ENCODE peak calls at places on chromosomes 3 and 15, in ten cellular contexts. One of them, this sample, is unnamed.
A peak's percentile ranks its signal among the peaks of the same experiment; 100 is the strongest.

GRCh38 chr3:14297784-14298236 is 104.6 kb upstream of the SLC6A6 start:
- DNase-seq in NCI-H146: no peak
- DNase-seq in GM23248: peak; percentile 23
- DNase-seq in activated gamma-delta T cell treated with anti-CD3 and anti-CD28 coated beads, Interleukin-2, amount 50 U/mL, for 16 hours: no peak
- DNase-seq in HAP-1: no peak
- DNase-seq in A549: no peak
- DNase-seq in T-helper 2 cell treated with Interferon-gamma antibody and Interleukin-4, amounts not matched to agents 5 μg/mL and 100 μg/mL, for 36 hours: no peak
- DNase-seq in adrenal gland: peak; percentile 71
- DNase-seq in stimulated activated CD4-positive, alpha-beta T cell treated with anti-CD3 and anti-CD28 coated beads, Interleukin-1b, Interleukin-23, amount 100 ng/mL, for 24 hours: no peak
- DNase-seq in H7: peak; percentile 72
- DNase-seq in this sample: no peak

GRCh38 chr15:70503073-70503745 is 260.1 kb downstream of the UACA start:
- DNase-seq in NCI-H146: no peak
- DNase-seq in GM23248: no peak
- DNase-seq in activated gamma-delta T cell treated with anti-CD3 and anti-CD28 coated beads, Interleukin-2, amount 50 U/mL, for 16 hours: no peak
- DNase-seq in HAP-1: no peak
- DNase-seq in A549: no peak
- DNase-seq in T-helper 2 cell treated with Interferon-gamma antibody and Interleukin-4, amounts not matched to agents 5 μg/mL and 100 μg/mL, for 36 hours: no peak
- DNase-seq in adrenal gland: no peak
- DNase-seq in stimulated activated CD4-positive, alpha-beta T cell treated with anti-CD3 and anti-CD28 coated beads, Interleukin-1b, Interleukin-23, amount 100 ng/mL, for 24 hours: no peak
- DNase-seq in H7: no peak
- DNase-seq in this sample: no peak

GRCh38 chr3:171122212-171122611 is 95.7 kb upstream of the SLC2A2 start:
- DNase-seq in NCI-H146: no peak
- DNase-seq in GM23248: peak; percentile 60
- DNase-seq in activated gamma-delta T cell treated with anti-CD3 and anti-CD28 coated beads, Interleukin-2, amount 50 U/mL, for 16 hours: no peak
- DNase-seq in HAP-1: no peak
- DNase-seq in A549: no peak
- DNase-seq in T-helper 2 cell treated with Interferon-gamma antibody and Interleukin-4, amounts not matched to agents 5 μg/mL and 100 μg/mL, for 36 hours: no peak
- DNase-seq in adrenal gland: no peak
- DNase-seq in stimulated activated CD4-positive, alpha-beta T cell treated with anti-CD3 and anti-CD28 coated beads, Interleukin-1b, Interleukin-23, amount 100 ng/mL, for 24 hours: no peak
- DNase-seq in H7: no peak
- DNase-seq in this sample: no peak

GRCh38 chr15:50241684-50242450 is 23.7 kb downstream of the HDC start:
- DNase-seq in NCI-H146: no peak
- DNase-seq in GM23248: peak; percentile 76
- DNase-seq in activated gamma-delta T cell treated with anti-CD3 and anti-CD28 coated beads, Interleukin-2, amount 50 U/mL, for 16 hours: no peak
- DNase-seq in HAP-1: no peak
- DNase-seq in A549: no peak
- DNase-seq in T-helper 2 cell treated with Interferon-gamma antibody and Interleukin-4, amounts not matched to agents 5 μg/mL and 100 μg/mL, for 36 hours: peak; percentile 32
- DNase-seq in adrenal gland: no peak
- DNase-seq in stimulated activated CD4-positive, alpha-beta T cell treated with anti-CD3 and anti-CD28 coated beads, Interleukin-1b, Interleukin-23, amount 100 ng/mL, for 24 hours: no peak
- DNase-seq in H7: no peak
- DNase-seq in this sample: no peak

GRCh38 chr3:117557469-117557868 is 847.9 kb downstream of the TUSC7 start:
- DNase-seq in NCI-H146: peak; percentile 8
- DNase-seq in GM23248: no peak
- DNase-seq in activated gamma-delta T cell treated with anti-CD3 and anti-CD28 coated beads, Interleukin-2, amount 50 U/mL, for 16 hours: no peak
- DNase-seq in HAP-1: no peak
- DNase-seq in A549: no peak
- DNase-seq in T-helper 2 cell treated with Interferon-gamma antibody and Interleukin-4, amounts not matched to agents 5 μg/mL and 100 μg/mL, for 36 hours: no peak
- DNase-seq in adrenal gland: no peak
- DNase-seq in stimulated activated CD4-positive, alpha-beta T cell treated with anti-CD3 and anti-CD28 coated beads, Interleukin-1b, Interleukin-23, amount 100 ng/mL, for 24 hours: no peak
- DNase-seq in H7: no peak
- DNase-seq in this sample: no peak

GRCh38 chr3:44055951-44056350 is 185.7 kb upstream of the TOPAZ1 start:
- DNase-seq in NCI-H146: no peak
- DNase-seq in GM23248: no peak
- DNase-seq in activated gamma-delta T cell treated with anti-CD3 and anti-CD28 coated beads, Interleukin-2, amount 50 U/mL, for 16 hours: no peak
- DNase-seq in HAP-1: no peak
- DNase-seq in A549: no peak
- DNase-seq in T-helper 2 cell treated with Interferon-gamma antibody and Interleukin-4, amounts not matched to agents 5 μg/mL and 100 μg/mL, for 36 hours: no peak
- DNase-seq in adrenal gland: no peak
- DNase-seq in stimulated activated CD4-positive, alpha-beta T cell treated with anti-CD3 and anti-CD28 coated beads, Interleukin-1b, Interleukin-23, amount 100 ng/mL, for 24 hours: no peak
- DNase-seq in H7: no peak
- DNase-seq in this sample: no peak

GRCh38 chr3:156477306-156477705 is 77.6 kb downstream of the SSR3 start:
- DNase-seq in NCI-H146: no peak
- DNase-seq in GM23248: peak; percentile 84
- DNase-seq in activated gamma-delta T cell treated with anti-CD3 and anti-CD28 coated beads, Interleukin-2, amount 50 U/mL, for 16 hours: no peak
- DNase-seq in HAP-1: no peak
- DNase-seq in A549: no peak
- DNase-seq in T-helper 2 cell treated with Interferon-gamma antibody and Interleukin-4, amounts not matched to agents 5 μg/mL and 100 μg/mL, for 36 hours: no peak
- DNase-seq in adrenal gland: no peak
- DNase-seq in stimulated activated CD4-positive, alpha-beta T cell treated with anti-CD3 and anti-CD28 coated beads, Interleukin-1b, Interleukin-23, amount 100 ng/mL, for 24 hours: no peak
- DNase-seq in H7: no peak
- DNase-seq in this sample: no peak

GRCh38 chr3:149472393-149472792 is 2.1 kb upstream of the TM4SF4 start:
- DNase-seq in NCI-H146: peak; percentile 36
- DNase-seq in GM23248: peak; percentile 61
- DNase-seq in activated gamma-delta T cell treated with anti-CD3 and anti-CD28 coated beads, Interleukin-2, amount 50 U/mL, for 16 hours: no peak
- DNase-seq in HAP-1: no peak
- DNase-seq in A549: no peak
- DNase-seq in T-helper 2 cell treated with Interferon-gamma antibody and Interleukin-4, amounts not matched to agents 5 μg/mL and 100 μg/mL, for 36 hours: no peak
- DNase-seq in adrenal gland: no peak
- DNase-seq in stimulated activated CD4-positive, alpha-beta T cell treated with anti-CD3 and anti-CD28 coated beads, Interleukin-1b, Interleukin-23, amount 100 ng/mL, for 24 hours: no peak
- DNase-seq in H7: no peak
- DNase-seq in this sample: no peak

GRCh38 chr3:12345141-12345561 is 56.3 kb downstream of the PPARG start:
- DNase-seq in NCI-H146: no peak
- DNase-seq in GM23248: peak; percentile 76
- DNase-seq in activated gamma-delta T cell treated with anti-CD3 and anti-CD28 coated beads, Interleukin-2, amount 50 U/mL, for 16 hours: no peak
- DNase-seq in HAP-1: no peak
- DNase-seq in A549: peak; percentile 39
- DNase-seq in T-helper 2 cell treated with Interferon-gamma antibody and Interleukin-4, amounts not matched to agents 5 μg/mL and 100 μg/mL, for 36 hours: no peak
- DNase-seq in adrenal gland: no peak
- DNase-seq in stimulated activated CD4-positive, alpha-beta T cell treated with anti-CD3 and anti-CD28 coated beads, Interleukin-1b, Interleukin-23, amount 100 ng/mL, for 24 hours: no peak
- DNase-seq in H7: no peak
- DNase-seq in this sample: no peak

GRCh38 chr3:47614788-47615187 is 36.1 kb upstream of the CSPG5 start:
- DNase-seq in NCI-H146: no peak
- DNase-seq in GM23248: no peak
- DNase-seq in activated gamma-delta T cell treated with anti-CD3 and anti-CD28 coated beads, Interleukin-2, amount 50 U/mL, for 16 hours: no peak
- DNase-seq in HAP-1: no peak
- DNase-seq in A549: no peak
- DNase-seq in T-helper 2 cell treated with Interferon-gamma antibody and Interleukin-4, amounts not matched to agents 5 μg/mL and 100 μg/mL, for 36 hours: no peak
- DNase-seq in adrenal gland: no peak
- DNase-seq in stimulated activated CD4-positive, alpha-beta T cell treated with anti-CD3 and anti-CD28 coated beads, Interleukin-1b, Interleukin-23, amount 100 ng/mL, for 24 hours: no peak
- DNase-seq in H7: no peak
- DNase-seq in this sample: no peak

GRCh38 chr15:52379395-52380111 is 83.9 kb upstream of the MYO5C start:
- DNase-seq in NCI-H146: no peak
- DNase-seq in GM23248: no peak
- DNase-seq in activated gamma-delta T cell treated with anti-CD3 and anti-CD28 coated beads, Interleukin-2, amount 50 U/mL, for 16 hours: no peak
- DNase-seq in HAP-1: no peak
- DNase-seq in A549: no peak
- DNase-seq in T-helper 2 cell treated with Interferon-gamma antibody and Interleukin-4, amounts not matched to agents 5 μg/mL and 100 μg/mL, for 36 hours: no peak
- DNase-seq in adrenal gland: no peak
- DNase-seq in stimulated activated CD4-positive, alpha-beta T cell treated with anti-CD3 and anti-CD28 coated beads, Interleukin-1b, Interleukin-23, amount 100 ng/mL, for 24 hours: no peak
- DNase-seq in H7: no peak
- DNase-seq in this sample: no peak

GRCh38 chr3:158127250-158128219 is 17.6 kb downstream of the RSRC1 start:
- DNase-seq in NCI-H146: no peak
- DNase-seq in GM23248: peak; percentile 31
- DNase-seq in activated gamma-delta T cell treated with anti-CD3 and anti-CD28 coated beads, Interleukin-2, amount 50 U/mL, for 16 hours: no peak
- DNase-seq in HAP-1: no peak
- DNase-seq in A549: peak; percentile 53
- DNase-seq in T-helper 2 cell treated with Interferon-gamma antibody and Interleukin-4, amounts not matched to agents 5 μg/mL and 100 μg/mL, for 36 hours: no peak
- DNase-seq in adrenal gland: no peak
- DNase-seq in stimulated activated CD4-positive, alpha-beta T cell treated with anti-CD3 and anti-CD28 coated beads, Interleukin-1b, Interleukin-23, amount 100 ng/mL, for 24 hours: no peak
- DNase-seq in H7: no peak
- DNase-seq in this sample: no peak

GRCh38 chr15:94894056-94894455 is 662.7 kb downstream of the MCTP2 start:
- DNase-seq in NCI-H146: no peak
- DNase-seq in GM23248: no peak
- DNase-seq in activated gamma-delta T cell treated with anti-CD3 and anti-CD28 coated beads, Interleukin-2, amount 50 U/mL, for 16 hours: no peak
- DNase-seq in HAP-1: no peak
- DNase-seq in A549: no peak
- DNase-seq in T-helper 2 cell treated with Interferon-gamma antibody and Interleukin-4, amounts not matched to agents 5 μg/mL and 100 μg/mL, for 36 hours: no peak
- DNase-seq in adrenal gland: no peak
- DNase-seq in stimulated activated CD4-positive, alpha-beta T cell treated with anti-CD3 and anti-CD28 coated beads, Interleukin-1b, Interleukin-23, amount 100 ng/mL, for 24 hours: no peak
- DNase-seq in H7: no peak
- DNase-seq in this sample: no peak

GRCh38 chr3:187318819-187319616 is 27.5 kb upstream of the MASP1 start:
- DNase-seq in NCI-H146: peak; percentile 40
- DNase-seq in GM23248: peak; percentile 85
- DNase-seq in activated gamma-delta T cell treated with anti-CD3 and anti-CD28 coated beads, Interleukin-2, amount 50 U/mL, for 16 hours: peak; percentile 3
- DNase-seq in HAP-1: peak; percentile 66
- DNase-seq in A549: peak; percentile 49
- DNase-seq in T-helper 2 cell treated with Interferon-gamma antibody and Interleukin-4, amounts not matched to agents 5 μg/mL and 100 μg/mL, for 36 hours: peak; percentile 13
- DNase-seq in adrenal gland: peak; percentile 48
- DNase-seq in stimulated activated CD4-positive, alpha-beta T cell treated with anti-CD3 and anti-CD28 coated beads, Interleukin-1b, Interleukin-23, amount 100 ng/mL, for 24 hours: peak; percentile 14
- DNase-seq in H7: peak; percentile 58
- DNase-seq in this sample: no peak

GRCh38 chr3:166100710-166101109 is 263.5 kb upstream of the BCHE start:
- DNase-seq in NCI-H146: no peak
- DNase-seq in GM23248: no peak
- DNase-seq in activated gamma-delta T cell treated with anti-CD3 and anti-CD28 coated beads, Interleukin-2, amount 50 U/mL, for 16 hours: no peak
- DNase-seq in HAP-1: no peak
- DNase-seq in A549: no peak
- DNase-seq in T-helper 2 cell treated with Interferon-gamma antibody and Interleukin-4, amounts not matched to agents 5 μg/mL and 100 μg/mL, for 36 hours: no peak
- DNase-seq in adrenal gland: no peak
- DNase-seq in stimulated activated CD4-positive, alpha-beta T cell treated with anti-CD3 and anti-CD28 coated beads, Interleukin-1b, Interleukin-23, amount 100 ng/mL, for 24 hours: no peak
- DNase-seq in H7: no peak
- DNase-seq in this sample: no peak

GRCh38 chr3:49313902-49314676 is 25.8 kb downstream of the USP4 start:
- DNase-seq in NCI-H146: no peak
- DNase-seq in GM23248: peak; percentile 53
- DNase-seq in activated gamma-delta T cell treated with anti-CD3 and anti-CD28 coated beads, Interleukin-2, amount 50 U/mL, for 16 hours: no peak
- DNase-seq in HAP-1: no peak
- DNase-seq in A549: no peak
- DNase-seq in T-helper 2 cell treated with Interferon-gamma antibody and Interleukin-4, amounts not matched to agents 5 μg/mL and 100 μg/mL, for 36 hours: no peak
- DNase-seq in adrenal gland: no peak
- DNase-seq in stimulated activated CD4-positive, alpha-beta T cell treated with anti-CD3 and anti-CD28 coated beads, Interleukin-1b, Interleukin-23, amount 100 ng/mL, for 24 hours: no peak
- DNase-seq in H7: no peak
- DNase-seq in this sample: no peak

GRCh38 chr3:58020740-58021071 is 12.5 kb downstream of the FLNB start:
- DNase-seq in NCI-H146: no peak
- DNase-seq in GM23248: no peak
- DNase-seq in activated gamma-delta T cell treated with anti-CD3 and anti-CD28 coated beads, Interleukin-2, amount 50 U/mL, for 16 hours: no peak
- DNase-seq in HAP-1: no peak
- DNase-seq in A549: no peak
- DNase-seq in T-helper 2 cell treated with Interferon-gamma antibody and Interleukin-4, amounts not matched to agents 5 μg/mL and 100 μg/mL, for 36 hours: no peak
- DNase-seq in adrenal gland: no peak
- DNase-seq in stimulated activated CD4-positive, alpha-beta T cell treated with anti-CD3 and anti-CD28 coated beads, Interleukin-1b, Interleukin-23, amount 100 ng/mL, for 24 hours: no peak
- DNase-seq in H7: no peak
- DNase-seq in this sample: no peak

GRCh38 chr3:150371741-150372254 is 36.3 kb upstream of the TSC22D2 start:
- DNase-seq in NCI-H146: no peak
- DNase-seq in GM23248: peak; percentile 98
- DNase-seq in activated gamma-delta T cell treated with anti-CD3 and anti-CD28 coated beads, Interleukin-2, amount 50 U/mL, for 16 hours: no peak
- DNase-seq in HAP-1: peak; percentile 59
- DNase-seq in A549: peak; percentile 97
- DNase-seq in T-helper 2 cell treated with Interferon-gamma antibody and Interleukin-4, amounts not matched to agents 5 μg/mL and 100 μg/mL, for 36 hours: no peak
- DNase-seq in adrenal gland: peak; percentile 72
- DNase-seq in stimulated activated CD4-positive, alpha-beta T cell treated with anti-CD3 and anti-CD28 coated beads, Interleukin-1b, Interleukin-23, amount 100 ng/mL, for 24 hours: no peak
- DNase-seq in H7: no peak
- DNase-seq in this sample: no peak

GRCh38 chr15:60059186-60059585 is 55.1 kb downstream of the FOXB1 start:
- DNase-seq in NCI-H146: no peak
- DNase-seq in GM23248: no peak
- DNase-seq in activated gamma-delta T cell treated with anti-CD3 and anti-CD28 coated beads, Interleukin-2, amount 50 U/mL, for 16 hours: no peak
- DNase-seq in HAP-1: no peak
- DNase-seq in A549: no peak
- DNase-seq in T-helper 2 cell treated with Interferon-gamma antibody and Interleukin-4, amounts not matched to agents 5 μg/mL and 100 μg/mL, for 36 hours: no peak
- DNase-seq in adrenal gland: no peak
- DNase-seq in stimulated activated CD4-positive, alpha-beta T cell treated with anti-CD3 and anti-CD28 coated beads, Interleukin-1b, Interleukin-23, amount 100 ng/mL, for 24 hours: no peak
- DNase-seq in H7: no peak
- DNase-seq in this sample: no peak

GRCh38 chr15:77013786-77014136 is 18.8 kb downstream of the PSTPIP1 start:
- DNase-seq in NCI-H146: no peak
- DNase-seq in GM23248: no peak
- DNase-seq in activated gamma-delta T cell treated with anti-CD3 and anti-CD28 coated beads, Interleukin-2, amount 50 U/mL, for 16 hours: peak; percentile 88
- DNase-seq in HAP-1: no peak
- DNase-seq in A549: no peak
- DNase-seq in T-helper 2 cell treated with Interferon-gamma antibody and Interleukin-4, amounts not matched to agents 5 μg/mL and 100 μg/mL, for 36 hours: peak; percentile 81
- DNase-seq in adrenal gland: no peak
- DNase-seq in stimulated activated CD4-positive, alpha-beta T cell treated with anti-CD3 and anti-CD28 coated beads, Interleukin-1b, Interleukin-23, amount 100 ng/mL, for 24 hours: peak; percentile 77
- DNase-seq in H7: peak; percentile 69
- DNase-seq in this sample: no peak

GRCh38 chr3:175805825-175806224 is 946.7 kb downstream of the NAALADL2 start:
- DNase-seq in NCI-H146: no peak
- DNase-seq in GM23248: no peak
- DNase-seq in activated gamma-delta T cell treated with anti-CD3 and anti-CD28 coated beads, Interleukin-2, amount 50 U/mL, for 16 hours: no peak
- DNase-seq in HAP-1: no peak
- DNase-seq in A549: no peak
- DNase-seq in T-helper 2 cell treated with Interferon-gamma antibody and Interleukin-4, amounts not matched to agents 5 μg/mL and 100 μg/mL, for 36 hours: no peak
- DNase-seq in adrenal gland: no peak
- DNase-seq in stimulated activated CD4-positive, alpha-beta T cell treated with anti-CD3 and anti-CD28 coated beads, Interleukin-1b, Interleukin-23, amount 100 ng/mL, for 24 hours: no peak
- DNase-seq in H7: no peak
- DNase-seq in this sample: no peak

GRCh38 chr3:113638910-113639309 is 57.5 kb downstream of the USF3 start:
- DNase-seq in NCI-H146: no peak
- DNase-seq in GM23248: no peak
- DNase-seq in activated gamma-delta T cell treated with anti-CD3 and anti-CD28 coated beads, Interleukin-2, amount 50 U/mL, for 16 hours: no peak
- DNase-seq in HAP-1: no peak
- DNase-seq in A549: no peak
- DNase-seq in T-helper 2 cell treated with Interferon-gamma antibody and Interleukin-4, amounts not matched to agents 5 μg/mL and 100 μg/mL, for 36 hours: no peak
- DNase-seq in adrenal gland: no peak
- DNase-seq in stimulated activated CD4-positive, alpha-beta T cell treated with anti-CD3 and anti-CD28 coated beads, Interleukin-1b, Interleukin-23, amount 100 ng/mL, for 24 hours: no peak
- DNase-seq in H7: no peak
- DNase-seq in this sample: no peak

GRCh38 chr15:94403246-94403824 is 172.0 kb downstream of the MCTP2 start:
- DNase-seq in NCI-H146: no peak
- DNase-seq in GM23248: no peak
- DNase-seq in activated gamma-delta T cell treated with anti-CD3 and anti-CD28 coated beads, Interleukin-2, amount 50 U/mL, for 16 hours: no peak
- DNase-seq in HAP-1: no peak
- DNase-seq in A549: no peak
- DNase-seq in T-helper 2 cell treated with Interferon-gamma antibody and Interleukin-4, amounts not matched to agents 5 μg/mL and 100 μg/mL, for 36 hours: no peak
- DNase-seq in adrenal gland: no peak
- DNase-seq in stimulated activated CD4-positive, alpha-beta T cell treated with anti-CD3 and anti-CD28 coated beads, Interleukin-1b, Interleukin-23, amount 100 ng/mL, for 24 hours: no peak
- DNase-seq in H7: no peak
- DNase-seq in this sample: no peak

GRCh38 chr3:178623666-178624255 is 87.5 kb downstream of the KCNMB2 start:
- DNase-seq in NCI-H146: peak; percentile 68
- DNase-seq in GM23248: no peak
- DNase-seq in activated gamma-delta T cell treated with anti-CD3 and anti-CD28 coated beads, Interleukin-2, amount 50 U/mL, for 16 hours: no peak
- DNase-seq in HAP-1: no peak
- DNase-seq in A549: no peak
- DNase-seq in T-helper 2 cell treated with Interferon-gamma antibody and Interleukin-4, amounts not matched to agents 5 μg/mL and 100 μg/mL, for 36 hours: no peak
- DNase-seq in adrenal gland: no peak
- DNase-seq in stimulated activated CD4-positive, alpha-beta T cell treated with anti-CD3 and anti-CD28 coated beads, Interleukin-1b, Interleukin-23, amount 100 ng/mL, for 24 hours: no peak
- DNase-seq in H7: peak; percentile 14
- DNase-seq in this sample: no peak

GRCh38 chr15:99708563-99708962 is 24.7 kb downstream of the LYSMD4 start:
- DNase-seq in NCI-H146: no peak
- DNase-seq in GM23248: peak; percentile 96
- DNase-seq in activated gamma-delta T cell treated with anti-CD3 and anti-CD28 coated beads, Interleukin-2, amount 50 U/mL, for 16 hours: no peak
- DNase-seq in HAP-1: no peak
- DNase-seq in A549: peak; percentile 71
- DNase-seq in T-helper 2 cell treated with Interferon-gamma antibody and Interleukin-4, amounts not matched to agents 5 μg/mL and 100 μg/mL, for 36 hours: no peak
- DNase-seq in adrenal gland: peak; percentile 64
- DNase-seq in stimulated activated CD4-positive, alpha-beta T cell treated with anti-CD3 and anti-CD28 coated beads, Interleukin-1b, Interleukin-23, amount 100 ng/mL, for 24 hours: no peak
- DNase-seq in H7: no peak
- DNase-seq in this sample: no peak

GRCh38 chr15:94327356-94327936 is 96.1 kb downstream of the MCTP2 start:
- DNase-seq in NCI-H146: peak; percentile 24
- DNase-seq in GM23248: peak; percentile 65
- DNase-seq in activated gamma-delta T cell treated with anti-CD3 and anti-CD28 coated beads, Interleukin-2, amount 50 U/mL, for 16 hours: no peak
- DNase-seq in HAP-1: peak; percentile 8
- DNase-seq in A549: peak; percentile 42
- DNase-seq in T-helper 2 cell treated with Interferon-gamma antibody and Interleukin-4, amounts not matched to agents 5 μg/mL and 100 μg/mL, for 36 hours: no peak
- DNase-seq in adrenal gland: no peak
- DNase-seq in stimulated activated CD4-positive, alpha-beta T cell treated with anti-CD3 and anti-CD28 coated beads, Interleukin-1b, Interleukin-23, amount 100 ng/mL, for 24 hours: no peak
- DNase-seq in H7: peak; percentile 28
- DNase-seq in this sample: no peak

GRCh38 chr3:49714728-49715550 is 4.5 kb downstream of the AMIGO3 start:
- DNase-seq in NCI-H146: no peak
- DNase-seq in GM23248: no peak
- DNase-seq in activated gamma-delta T cell treated with anti-CD3 and anti-CD28 coated beads, Interleukin-2, amount 50 U/mL, for 16 hours: no peak
- DNase-seq in HAP-1: no peak
- DNase-seq in A549: no peak
- DNase-seq in T-helper 2 cell treated with Interferon-gamma antibody and Interleukin-4, amounts not matched to agents 5 μg/mL and 100 μg/mL, for 36 hours: no peak
- DNase-seq in adrenal gland: no peak
- DNase-seq in stimulated activated CD4-positive, alpha-beta T cell treated with anti-CD3 and anti-CD28 coated beads, Interleukin-1b, Interleukin-23, amount 100 ng/mL, for 24 hours: no peak
- DNase-seq in H7: no peak
- DNase-seq in this sample: no peak

GRCh38 chr3:31197941-31198340 is 303.5 kb upstream of the GADL1 start:
- DNase-seq in NCI-H146: no peak
- DNase-seq in GM23248: peak; percentile 44
- DNase-seq in activated gamma-delta T cell treated with anti-CD3 and anti-CD28 coated beads, Interleukin-2, amount 50 U/mL, for 16 hours: no peak
- DNase-seq in HAP-1: no peak
- DNase-seq in A549: no peak
- DNase-seq in T-helper 2 cell treated with Interferon-gamma antibody and Interleukin-4, amounts not matched to agents 5 μg/mL and 100 μg/mL, for 36 hours: no peak
- DNase-seq in adrenal gland: no peak
- DNase-seq in stimulated activated CD4-positive, alpha-beta T cell treated with anti-CD3 and anti-CD28 coated beads, Interleukin-1b, Interleukin-23, amount 100 ng/mL, for 24 hours: no peak
- DNase-seq in H7: no peak
- DNase-seq in this sample: no peak

This sample was measured in activated B cell treated with CpG ODN at 0.5 μM for 24 hours.